ENCODE peak calls at places on chromosomes 12 and 14, in nine cellular contexts. S is activated CD8-positive, alpha-beta memory T cell treated with anti-CD3 and anti-CD28 coated beads, Interleukin-2, amount 50 U/mL, for 48 hours; E is nephron progenitor cell; U is naive thymus-derived CD8-positive, alpha-beta T cell; M is MV-4-11; I is NCI-H748 treated with DMSO at 0.1 percent for 48 hours; K is EL; W is colonic mucosa; T is activated CD4-positive, alpha-beta T cell treated with anti-CD3 and anti-CD28 coated beads, Interleukin-2, amount 10 ng/mL, durations not matched to agents 7 days and 5 days. X is an unnamed sample.

GRCh38 chr14:51335521-51335920 is 95.5 kb downstream of the TMX1 start:
- DNase-seq in S (no peak), M (no peak), T (no peak), U (no peak), K (no peak), I (no peak), E (no peak), W (peak; percentile 31), X (no peak)

GRCh38 chr14:22918519-22918808 is 485 bp downstream of the RBM23 start:
- DNase-seq in W (no peak), K (no peak), T (no peak), U (no peak), I (no peak), S (no peak), M (no peak), E (no peak), X (no peak)

GRCh38 chr14:74244115-74244514 is 4.9 kb downstream of the VSX2 start:
- DNase-seq in U (no peak), T (no peak), I (no peak), W (no peak), K (no peak), M (no peak), E (no peak), S (no peak), X (no peak)

GRCh38 chr14:104422301-104423223 is 157.0 kb upstream of the C14orf180 start:
- DNase-seq in S (peak; percentile 43), M (no peak), E (peak; percentile 50), I (no peak), W (no peak), U (peak; percentile 42), K (no peak), T (peak; percentile 5), X (no peak)

GRCh38 chr14:94897092-94897491 is 127.2 kb upstream of the GSC start:
- DNase-seq in S (no peak), W (no peak), M (no peak), U (no peak), I (no peak), E (no peak), T (no peak), K (peak; percentile 9), X (no peak)

GRCh38 chr12:11795910-11796459 is 146.5 kb downstream of the ETV6 start:
- DNase-seq in E (no peak), I (no peak), M (no peak), K (peak; percentile 81), U (no peak), T (no peak), S (no peak), W (peak; percentile 69), X (no peak)

GRCh38 chr14:31320922-31321779 is 99.2 kb downstream of the HEATR5A start:
- DNase-seq in S (no peak), E (no peak), M (no peak), U (no peak), W (no peak), K (no peak), T (no peak), I (no peak), X (no peak)

GRCh38 chr12:121089813-121090430 is 42.8 kb upstream of the P2RX7 start:
- DNase-seq in U (no peak), S (no peak), W (no peak), T (no peak), I (no peak), M (no peak), E (no peak), K (no peak), X (no peak)

GRCh38 chr12:100331871-100332270 is 25.0 kb upstream of the SLC17A8 start:
- DNase-seq in T (no peak), E (no peak), S (no peak), K (no peak), M (no peak), W (no peak), U (no peak), I (no peak), X (no peak)

GRCh38 chr14:58541623-58542022 is 96.1 kb upstream of the DACT1 start:
- DNase-seq in W (no peak), E (no peak), S (no peak), M (no peak), K (no peak), T (no peak), I (no peak), U (no peak), X (no peak)

GRCh38 chr12:97960741-97961608 is 498.4 kb downstream of the RMST start:
- DNase-seq in T (peak; percentile 22), K (peak; percentile 0), I (peak; percentile 11), E (peak; percentile 41), U (no peak), M (peak; percentile 0), S (no peak), W (peak; percentile 21), X (peak; percentile 7)

GRCh38 chr14:63229330-63230059 is 25.3 kb downstream of the RHOJ start:
- DNase-seq in W (no peak), K (no peak), T (no peak), U (no peak), M (no peak), E (no peak), S (no peak), I (no peak), X (no peak)

GRCh38 chr14:99517046-99517642 is 35.9 kb downstream of the CCNK start:
- DNase-seq in U (peak; percentile 24), E (no peak), T (no peak), K (no peak), S (no peak), I (no peak), W (no peak), M (no peak), X (no peak)